ENCODE peak calls at places on chromosome 11, in five cellular contexts. D is heart left ventricle, P is dorsolateral prefrontal cortex, U is uterus, G is ovary. J is an unnamed sample.

GRCh38 chr11:117809236-117810055 is 12.4 kb upstream of the DSCAML1 start:
- DNase-seq in P (peak), D (peak), U (peak), G (peak), J (peak)

GRCh38 chr11:19201737-19202605 is at the start of gene CSRP3:
- DNase-seq in G (no peak), P (no peak), U (no peak), D (peak), J (no peak)

GRCh38 chr11:14443642-14444041 is 56.0 kb downstream of the COPB1 start:
- DNase-seq in P (no peak), G (no peak), U (no peak), D (no peak), J (peak)

GRCh38 chr11:70810131-70810530 is 411.8 kb downstream of the CTTN start:
- DNase-seq in U (no peak), G (no peak), P (peak), D (no peak), J (no peak)

GRCh38 chr11:117239295-117239694 is 6.8 kb downstream of the RNF214 start:
- DNase-seq in G (no peak), P (no peak), U (no peak), D (no peak), J (peak)

GRCh38 chr11:61406067-61406466 is 13.7 kb downstream of the TMEM216 start:
- DNase-seq in D (no peak), G (no peak), U (no peak), P (no peak), J (no peak)

GRCh38 chr11:108562746-108563581 is 30.6 kb downstream of the EXPH5 start:
- DNase-seq in G (no peak), D (no peak), P (no peak), U (no peak), J (no peak)

GRCh38 chr11:126583594-126583993 is 228.1 kb downstream of the ST3GAL4 start:
- DNase-seq in P (no peak), G (no peak), U (no peak), D (no peak), J (no peak)

GRCh38 chr11:10117709-10118341 is 176.2 kb downstream of the SBF2 start:
- DNase-seq in G (no peak), D (no peak), P (no peak), U (no peak), J (peak)

GRCh38 chr11:118973985-118974384 is 2.4 kb downstream of the FOXR1 start:
- DNase-seq in P (no peak), D (no peak), G (no peak), U (no peak), J (no peak)

GRCh38 chr11:118984825-118985224 is 13.1 kb upstream of the CENATAC start:
- DNase-seq in P (no peak), G (no peak), U (no peak), D (no peak), J (no peak)

GRCh38 chr11:118975771-118976709 is 4.5 kb downstream of the FOXR1 start:
- DNase-seq in U (peak), P (no peak), D (no peak), G (no peak), J (no peak)

GRCh38 chr11:118980191-118980881 is 8.8 kb downstream of the FOXR1 start:
- DNase-seq in D (peak), P (no peak), U (no peak), G (no peak), J (peak)

DNA sequence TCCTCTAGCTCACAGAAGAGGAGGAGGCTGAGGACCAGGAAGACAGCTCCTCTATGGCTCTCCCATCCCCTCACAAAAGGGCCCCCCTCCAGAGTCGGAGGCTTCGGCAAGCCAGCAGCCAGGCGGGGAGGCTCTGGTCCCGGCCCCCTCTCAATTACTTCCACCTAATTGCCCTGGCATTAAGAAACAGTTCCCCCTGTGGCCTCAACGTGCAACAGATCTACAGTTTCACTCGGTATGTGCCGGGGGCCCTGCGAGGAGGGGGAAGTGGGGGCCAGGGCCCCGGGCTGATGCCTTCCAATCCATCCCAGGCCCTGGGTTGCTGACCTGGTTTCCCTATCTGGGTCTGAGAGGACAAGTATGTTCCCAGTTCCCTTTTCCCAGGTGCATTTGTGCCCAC is 7.9 kb downstream of the FOXR1 start:
- DNase-seq in U (no peak), P (no peak), D (no peak), G (no peak), J (no peak)
- TF ChIP-seq CTCF in U (no peak), P (no peak), D (no peak), G (no peak), J (no peak)

GRCh38 chr11:130002846-130003716 is 446 bp upstream of the PRDM10 start:
- DNase-seq in P (peak), D (peak), G (peak), U (peak), J (peak)

GRCh38 chr11:130000552-130001176 is 2.0 kb downstream of the PRDM10 start:
- DNase-seq in G (no peak), P (no peak), U (no peak), D (no peak), J (no peak)

GRCh38 chr11:130003717-130004001 is 1.0 kb upstream of the PRDM10 start:
- DNase-seq in P (no peak), D (no peak), U (no peak), G (no peak), J (no peak)

GRCh38 chr11:130001491-130002351 is 914 bp downstream of the PRDM10 start:
- DNase-seq in D (peak), U (peak), G (peak), P (no peak), J (peak)

GRCh38 chr11:130002352-130002845 is at the start of gene PRDM10:
- DNase-seq in P (peak), D (peak), U (peak), G (peak), J (peak)
- H3K4me3 ChIP-seq in P (peak), D (peak), U (peak), G (peak), J (peak)

DNA sequence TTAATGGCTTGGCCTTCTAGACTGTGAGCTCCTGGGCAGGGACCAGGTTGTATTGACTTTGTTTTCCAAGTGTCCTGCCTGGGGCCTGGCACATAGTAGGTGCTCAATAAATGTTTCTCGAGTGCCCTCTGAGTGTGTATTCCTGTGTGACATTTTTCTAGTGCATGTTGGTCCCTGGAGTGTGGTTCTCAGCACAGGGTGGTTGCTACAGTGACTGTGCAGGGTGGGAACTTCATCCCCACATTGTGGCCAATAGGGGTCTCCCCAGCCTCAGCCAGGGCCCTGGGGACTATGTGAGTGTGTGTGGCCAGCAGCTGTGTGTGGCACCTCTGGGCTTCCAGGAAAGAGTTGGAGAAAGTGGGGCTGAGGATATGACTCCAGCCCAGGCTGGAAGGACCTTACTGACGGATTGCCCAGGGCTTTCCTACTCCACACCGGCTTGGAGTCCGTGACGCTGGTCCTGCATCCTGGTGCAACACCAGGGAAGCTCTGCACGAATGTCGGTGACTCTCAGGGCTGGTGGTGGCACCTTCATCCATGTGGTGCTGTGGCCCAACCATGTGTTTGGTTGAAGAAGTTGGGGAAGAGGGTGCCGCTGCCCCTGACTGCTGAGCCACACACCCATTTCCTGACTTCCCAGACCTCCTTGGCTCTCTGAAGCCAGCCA is 9.0 kb upstream of the MARK2 start:
- DNase-seq in D (no peak), G (no peak), U (no peak), P (no peak), J (peak)
- TF ChIP-seq CTCF in D (no peak), G (no peak), U (peak), P (peak), J (peak)

DNA sequence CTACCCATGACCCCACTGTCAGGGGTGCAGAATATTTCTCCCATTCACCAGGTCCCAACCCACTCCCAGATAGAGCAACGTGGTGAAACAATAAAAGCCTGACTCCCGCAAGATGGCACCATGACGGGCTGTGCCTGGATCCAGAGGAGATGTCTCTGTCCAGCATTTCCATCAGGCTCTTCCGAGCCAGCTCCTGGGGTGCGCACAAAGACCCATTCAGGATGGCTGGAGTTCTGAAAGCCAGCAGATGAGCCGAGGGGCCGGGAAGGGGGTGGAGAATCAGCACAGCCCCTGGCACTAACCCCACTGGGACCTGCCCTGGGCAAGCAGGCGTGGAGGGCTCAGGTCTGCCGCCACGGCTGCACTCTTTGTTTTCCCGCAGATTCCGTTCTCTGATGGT is 97.1 kb upstream of the BLID start:
- DNase-seq in D (no peak), G (no peak), P (peak), U (no peak), J (no peak)
- H3K4me3 ChIP-seq in D (no peak), G (no peak), P (peak), U (no peak), J (no peak)

DNA sequence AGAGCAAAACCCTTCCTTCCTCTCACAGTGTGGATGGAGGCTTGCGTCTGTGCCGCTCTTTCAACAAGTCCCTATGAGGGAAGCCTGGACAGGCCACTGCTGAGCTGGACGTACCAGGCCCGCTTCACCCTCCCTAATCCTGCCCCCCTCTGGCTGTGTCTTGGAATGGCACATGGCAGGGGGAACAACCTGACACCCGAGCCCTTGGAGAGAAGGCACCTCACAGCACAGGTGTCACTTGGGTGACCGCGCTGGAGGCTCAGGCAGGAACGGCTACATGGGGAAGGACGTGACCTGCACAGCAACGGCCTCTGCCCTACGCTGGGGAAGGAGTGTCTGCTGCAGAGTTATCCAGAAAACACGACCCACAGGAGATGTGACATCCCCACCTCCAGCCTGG is 11.0 kb downstream of the CARS1 start:
- DNase-seq in P (no peak), U (no peak), D (no peak), G (no peak), J (no peak)
- TF ChIP-seq CTCF in P (peak), U (no peak), D (peak), G (no peak), J (peak)

GRCh38 chr11:122365545-122366380 is 249.7 kb upstream of the BLID start:
- DNase-seq in U (no peak), P (no peak), D (no peak), G (peak), J (no peak)
- H3K4me3 ChIP-seq in U (no peak), P (peak), D (peak), G (no peak), J (no peak)

GRCh38 chr11:92154611-92155010 is 70.0 kb upstream of the FAT3 start:
- DNase-seq in P (no peak), G (no peak), U (no peak), D (no peak), J (no peak)

GRCh38 chr11:92153542-92153941 is 71.1 kb upstream of the FAT3 start:
- DNase-seq in G (no peak), P (no peak), U (no peak), D (no peak), J (no peak)

GRCh38 chr11:92152245-92152644 is 72.4 kb upstream of the FAT3 start:
- DNase-seq in D (no peak), P (no peak), G (no peak), U (no peak), J (no peak)

DNA sequence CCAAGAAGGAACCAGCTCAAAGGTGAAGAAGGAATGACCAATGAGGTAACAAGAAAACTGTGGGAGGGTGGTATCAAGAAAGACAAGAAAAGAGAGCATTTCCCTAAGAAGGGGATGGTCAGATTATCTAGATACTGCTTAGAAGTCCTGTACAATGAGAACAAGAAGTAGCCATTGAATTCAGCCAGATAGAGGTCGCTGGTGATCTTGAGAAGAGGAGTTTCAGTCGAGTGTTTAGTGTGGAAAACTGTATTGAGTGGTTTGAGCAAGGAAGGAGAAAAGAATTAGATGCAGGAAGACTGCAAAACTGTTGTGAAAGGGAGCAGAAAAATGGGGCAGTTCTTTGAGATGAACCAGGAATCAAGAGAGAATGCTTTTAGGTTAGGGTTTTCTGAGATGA is 74.6 kb upstream of the FAT3 start:
- DNase-seq in U (no peak), P (no peak), D (no peak), G (no peak), J (no peak)
- TF ChIP-seq CTCF in U (no peak), P (no peak), D (no peak), G (no peak), J (no peak)

J was measured in fibroblast of pulmonary artery.